ENCODE peak calls at places on chromosomes 7 and 10, in seven cellular contexts. S, P, A, D, I, W and T are unnamed samples.

GRCh38 chr7:86814980-86815379 is 171.3 kb downstream of the GRM3 start:
- DNase-seq in S (peak), P (peak), A (no peak), D (no peak), I (peak), W (no peak), T (peak)

GRCh38 chr10:132506711-132507466 is 30.7 kb upstream of the INPP5A start:
- DNase-seq in S (no peak), P (no peak), A (no peak), D (no peak), I (no peak), W (no peak), T (peak)

GRCh38 chr10:120818301-120818700 is 32.9 kb upstream of the WDR11 start:
- DNase-seq in S (no peak), P (peak), A (no peak), D (no peak), I (no peak), W (no peak), T (no peak)

GRCh38 chr10:20363666-20364065 is 533.4 kb downstream of the NEBL start:
- DNase-seq in S (no peak), P (no peak), A (no peak), D (no peak), I (no peak), W (no peak), T (no peak)

GRCh38 chr10:121889212-121889611 is 38.6 kb downstream of the ATE1 start:
- DNase-seq in S (no peak), P (no peak), A (no peak), D (no peak), I (no peak), W (no peak), T (no peak)

GRCh38 chr7:54331311-54331710 is 210.9 kb upstream of the VSTM2A start:
- DNase-seq in S (no peak), P (peak), A (no peak), D (no peak), I (no peak), W (no peak), T (no peak)

GRCh38 chr10:117817116-117817515 is 229.6 kb downstream of the RAB11FIP2 start:
- DNase-seq in S (no peak), P (no peak), A (no peak), D (no peak), I (no peak), W (no peak), T (no peak)

GRCh38 chr10:89357955-89358354 is 19.9 kb upstream of the IFIT1B start:
- DNase-seq in S (no peak), P (no peak), A (no peak), D (no peak), I (no peak), W (no peak), T (no peak)

GRCh38 chr7:6628045-6628444 is 9.1 kb upstream of the ZNF316 start:
- DNase-seq in S (peak), P (no peak), A (no peak), D (no peak), I (no peak), W (no peak), T (no peak)

DNA sequence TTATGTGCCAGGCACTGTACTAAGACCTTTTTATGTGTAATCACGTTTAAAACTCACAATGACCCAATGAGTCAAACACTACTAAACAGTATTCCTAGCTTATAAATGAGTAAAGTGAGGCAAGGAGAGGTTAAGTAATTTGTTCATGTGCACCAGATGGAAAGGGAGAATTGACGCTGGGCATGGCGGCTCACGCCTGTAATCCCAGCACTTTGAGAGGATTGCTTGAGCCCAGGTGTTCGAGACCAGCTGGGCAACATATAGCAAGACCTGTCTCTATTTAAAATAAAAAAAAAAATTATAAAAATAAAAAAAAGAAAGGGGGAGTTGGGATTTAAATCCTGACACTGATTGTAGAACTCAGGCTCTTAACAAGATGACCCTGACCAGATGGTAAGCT is 46.7 kb upstream of the DLG5 start:
- DNase-seq in S (no peak), P (no peak), A (no peak), D (no peak), I (no peak), W (no peak), T (no peak)
- H3K4me3 ChIP-seq in S (no peak), P (no peak), A (no peak), D (no peak), I (no peak), W (no peak), T (no peak)

GRCh38 chr10:8051851-8052257 is 2.6 kb upstream of the GATA3 start:
- DNase-seq in S (no peak), P (peak), A (no peak), D (no peak), I (no peak), W (peak), T (no peak)
- H3K4me3 ChIP-seq in S (no peak), P (peak), A (no peak), D (no peak), I (no peak), W (no peak), T (no peak)

GRCh38 chr10:101123815-101124617 is 7.1 kb upstream of the TLX1 start:
- DNase-seq in S (no peak), P (no peak), A (no peak), D (no peak), I (no peak), W (no peak), T (no peak)
- H3K4me3 ChIP-seq in S (no peak), P (peak), A (peak), D (no peak), I (no peak), W (no peak), T (no peak)

GRCh38 chr10:95276367-95277200 is 14.2 kb downstream of the PDLIM1 start:
- DNase-seq in S (peak), P (no peak), A (peak), D (no peak), I (no peak), W (no peak), T (peak)
- H3K4me3 ChIP-seq in S (no peak), P (no peak), A (no peak), D (no peak), I (no peak), W (no peak), T (no peak)

GRCh38 chr7:50540785-50541579 is 24.2 kb downstream of the DDC start:
- DNase-seq in S (no peak), P (no peak), A (no peak), D (no peak), I (no peak), W (no peak), T (no peak)

GRCh38 chr7:50542132-50542531 is 23.1 kb downstream of the DDC start:
- DNase-seq in S (no peak), P (no peak), A (no peak), D (no peak), I (no peak), W (no peak), T (no peak)

GRCh38 chr7:50539725-50540124 is 25.5 kb downstream of the DDC start:
- DNase-seq in S (no peak), P (no peak), A (no peak), D (no peak), I (no peak), W (no peak), T (no peak)

GRCh38 chr7:50537417-50537816 is 27.8 kb downstream of the DDC start:
- DNase-seq in S (no peak), P (no peak), A (no peak), D (no peak), I (no peak), W (no peak), T (no peak)

DNA sequence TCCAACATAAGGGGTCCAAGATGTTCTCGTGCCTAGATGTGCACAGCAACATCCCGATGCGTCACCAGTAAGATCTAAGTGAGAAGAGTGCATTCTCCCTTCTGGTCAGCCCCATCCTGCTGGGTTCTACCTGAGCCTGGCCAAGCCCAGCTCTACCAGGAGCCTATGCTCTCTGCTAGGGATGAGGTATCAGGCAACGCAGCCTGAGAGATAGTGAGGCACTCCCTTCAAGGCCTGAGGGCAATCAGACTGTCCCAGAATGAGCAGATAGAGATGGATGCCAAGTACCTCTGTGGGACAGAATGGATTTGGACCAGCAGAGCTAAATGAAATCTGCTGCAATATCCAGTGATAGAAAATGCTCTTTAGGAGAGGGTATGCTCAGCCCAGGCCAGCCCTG is 26.7 kb downstream of the DDC start:
- DNase-seq in S (no peak), P (no peak), A (no peak), D (no peak), I (no peak), W (no peak), T (no peak)
- H3K4me3 ChIP-seq in S (no peak), P (no peak), A (no peak), D (no peak), I (no peak), W (no peak), T (no peak)